ENCODE peak calls at places on chromosome 20, in nine cellular contexts. Y is thoracic aorta, N is Peyer's patch, I is heart left ventricle, P is esophagus squamous epithelium, E is psoas muscle, V is hepatocyte, U is HepG2, W is kidney epithelial cell. H is an unnamed sample.
A peak's percentile ranks its signal among the peaks of the same experiment; 100 is the strongest.

GRCh38 chr20:35716330-35716729 is 17.1 kb downstream of the ROMO1 start:
- DNase-seq in Y (no peak), N (no peak), I (no peak), P (no peak), E (no peak), V (no peak), U (no peak), W (no peak), H (no peak)

GRCh38 chr20:17936791-17937687 is 31.6 kb downstream of the SNX5 start:
- DNase-seq in Y (no peak), N (no peak), I (no peak), P (no peak), E (peak; percentile 66), V (peak; percentile 68), U (no peak), W (no peak), H (no peak)

GRCh38 chr20:25024171-25024570 is 31.6 kb upstream of the APMAP start:
- DNase-seq in Y (no peak), N (peak; percentile 31), I (no peak), P (no peak), E (no peak), V (no peak), U (no peak), W (no peak), H (no peak)

GRCh38 chr20:37749185-37749584 is 55.4 kb downstream of the CTNNBL1 start:
- DNase-seq in Y (no peak), N (no peak), I (no peak), P (no peak), E (no peak), V (no peak), U (no peak), W (no peak), H (no peak)

GRCh38 chr20:58573257-58573656 is 58.1 kb upstream of the APCDD1L start:
- DNase-seq in Y (no peak), N (no peak), I (no peak), P (no peak), E (no peak), V (no peak), U (no peak), W (no peak), H (no peak)

GRCh38 chr20:35013421-35014411 is 58.0 kb downstream of the MYH7B start:
- DNase-seq in Y (no peak), N (peak; percentile 23), I (no peak), P (no peak), E (peak; percentile 6), V (no peak), U (no peak), W (no peak), H (no peak)

GRCh38 chr20:64065973-64066341 is 3.0 kb downstream of the TCEA2 start:
- DNase-seq in Y (no peak), N (no peak), I (no peak), P (no peak), E (no peak), V (no peak), U (no peak), W (peak; percentile 74), H (peak; percentile 44)

GRCh38 chr20:22723659-22724058 is 139.3 kb upstream of the FOXA2 start:
- DNase-seq in Y (no peak), N (no peak), I (no peak), P (no peak), E (no peak), V (no peak), U (no peak), W (no peak), H (no peak)

GRCh38 chr20:47502801-47503239 is 1.1 kb downstream of the NCOA3 start:
- DNase-seq in Y (no peak), N (no peak), I (no peak), P (no peak), E (no peak), V (peak; percentile 37), U (peak; percentile 52), W (no peak), H (no peak)

GRCh38 chr20:47500554-47500953 is 1.1 kb upstream of the NCOA3 start:
- DNase-seq in Y (no peak), N (no peak), I (no peak), P (no peak), E (no peak), V (no peak), U (no peak), W (no peak), H (no peak)

GRCh38 chr20:47501117-47501482 is 587 bp upstream of the NCOA3 start:
- DNase-seq in Y (no peak), N (no peak), I (no peak), P (no peak), E (no peak), V (no peak), U (no peak), W (no peak), H (no peak)

GRCh38 chr20:47502271-47502730 is 614 bp downstream of the NCOA3 start:
- DNase-seq in Y (no peak), N (no peak), I (peak; percentile 66), P (no peak), E (peak; percentile 17), V (peak; percentile 37), U (no peak), W (no peak), H (no peak)

GRCh38 chr20:47501483-47502270 is at the start of gene NCOA3:
- DNase-seq in Y (peak; percentile 79), N (peak; percentile 95), I (peak; percentile 99), P (peak; percentile 64), E (peak; percentile 94), V (peak; percentile 98), U (peak; percentile 97), W (peak; percentile 72), H (peak; percentile 73)
- TF ChIP-seq CTCF in Y (peak; percentile 73), N (peak; percentile 82), I (peak; percentile 49), P (peak; percentile 33), E (peak; percentile 56), V (no peak), U (peak; percentile 84), W (peak; percentile 8), H (peak; percentile 49)

DNA sequence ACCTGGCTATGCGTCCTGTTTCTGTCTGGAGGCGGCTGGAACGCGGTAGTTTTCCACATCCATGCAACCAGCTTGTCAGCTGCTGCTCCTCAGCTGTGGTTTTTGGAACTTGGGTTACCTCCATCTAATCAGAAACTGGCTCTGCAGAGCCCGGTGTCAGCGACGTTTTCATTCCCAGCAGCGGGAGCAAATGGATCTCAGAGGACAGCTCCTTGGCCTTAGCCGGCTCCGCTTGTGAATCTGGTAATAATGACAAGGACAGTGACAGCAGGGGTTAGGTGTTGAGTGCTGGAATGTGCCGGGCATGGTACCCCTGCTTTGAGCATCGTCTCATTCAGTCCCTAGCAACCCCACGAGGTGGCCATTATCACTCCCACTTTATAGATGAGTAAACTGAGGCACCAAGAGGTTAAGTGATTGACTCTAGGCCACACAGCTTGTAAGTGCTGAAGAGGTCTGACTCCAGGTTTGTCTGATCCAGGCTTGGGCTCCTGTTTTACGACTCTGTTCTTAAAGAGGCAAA is 1.3 kb downstream of the SLCO4A1 start:
- DNase-seq in Y (no peak), N (peak; percentile 69), I (no peak), P (no peak), E (no peak), V (no peak), U (no peak), W (no peak), H (no peak)
- H3K27me3 ChIP-seq in Y (no peaks in the 10 kb centered on the region), N (no peaks in the 10 kb centered on the region), I (no peaks in the 10 kb centered on the region), P (peaks cover 72% of the 10 kb centered on the region), E (no peaks in the 10 kb centered on the region), V (peaks cover 33% of the 10 kb centered on the region), U (peaks cover 5% of the 10 kb centered on the region), W (peaks cover 2% of the 10 kb centered on the region), H (peaks cover 4% of the 10 kb centered on the region)

GRCh38 chr20:44141873-44142272 is 45.1 kb downstream of the JPH2 start:
- DNase-seq in Y (no peak), N (no peak), I (no peak), P (no peak), E (no peak), V (no peak), U (no peak), W (no peak), H (no peak)

GRCh38 chr20:44137210-44137781 is 49.7 kb downstream of the JPH2 start:
- DNase-seq in Y (no peak), N (no peak), I (peak; percentile 78), P (no peak), E (peak; percentile 59), V (peak; percentile 79), U (no peak), W (peak; percentile 16), H (peak; percentile 17)

GRCh38 chr20:44136579-44136978 is 50.4 kb downstream of the JPH2 start:
- DNase-seq in Y (no peak), N (no peak), I (no peak), P (no peak), E (no peak), V (no peak), U (no peak), W (no peak), H (no peak)

GRCh38 chr20:44135811-44136204 is 51.2 kb downstream of the JPH2 start:
- DNase-seq in Y (no peak), N (no peak), I (no peak), P (no peak), E (no peak), V (no peak), U (no peak), W (no peak), H (no peak)

GRCh38 chr20:44138859-44139258 is 48.1 kb downstream of the JPH2 start:
- DNase-seq in Y (no peak), N (no peak), I (no peak), P (no peak), E (peak; percentile 44), V (no peak), U (no peak), W (no peak), H (no peak)
- TF ChIP-seq CTCF in Y (no peak), N (no peak), I (no peak), P (no peak), E (no peak), V (no peak), U (no peak), W (no peak), H (no peak)

GRCh38 chr20:32454164-32455145 is 96.3 kb downstream of the ASXL1 start:
- DNase-seq in Y (no peak), N (peak; percentile 44), I (peak; percentile 35), P (no peak), E (no peak), V (no peak), U (no peak), W (no peak), H (no peak)

GRCh38 chr20:32452776-32453466 is 94.8 kb downstream of the ASXL1 start:
- DNase-seq in Y (no peak), N (no peak), I (peak; percentile 45), P (no peak), E (no peak), V (no peak), U (no peak), W (no peak), H (no peak)

GRCh38 chr20:32455171-32455900 is 97.2 kb downstream of the ASXL1 start:
- DNase-seq in Y (no peak), N (peak; percentile 40), I (peak; percentile 43), P (no peak), E (no peak), V (no peak), U (no peak), W (no peak), H (no peak)

GRCh38 chr20:32451682-32452461 is 93.7 kb downstream of the ASXL1 start:
- DNase-seq in Y (no peak), N (no peak), I (peak; percentile 40), P (no peak), E (no peak), V (no peak), U (no peak), W (no peak), H (no peak)

GRCh38 chr20:32453467-32454163 is 95.5 kb downstream of the ASXL1 start:
- DNase-seq in Y (no peak), N (no peak), I (peak; percentile 48), P (no peak), E (no peak), V (no peak), U (no peak), W (no peak), H (no peak)
- H3K27me3 ChIP-seq in Y (no peaks in the 10 kb centered on the region), N (no peaks in the 10 kb centered on the region), I (no peaks in the 10 kb centered on the region), P (no peaks in the 10 kb centered on the region), E (no peaks in the 10 kb centered on the region), V (no peaks in the 10 kb centered on the region), U (no peaks in the 10 kb centered on the region), W (no peaks in the 10 kb centered on the region), H (no peaks in the 10 kb centered on the region)

H was measured in BJ.